ENCODE peak calls at places on chromosomes 5 and 9, in eight cellular contexts. L, B, I, T, U, C, E and M are unnamed samples.

GRCh38 chr5:142145106-142145900 is 36.7 kb downstream of the NDFIP1 start:
- DNase-seq in L (peak; percentile 69), I (peak; percentile 67), C (peak; percentile 44), E (peak; percentile 66), B (no peak), T (peak; percentile 44), U (no peak), M (no peak)

GRCh38 chr5:145189786-145190185 is 645.4 kb downstream of the PRELID2 start:
- DNase-seq in L (no peak), U (no peak), T (no peak), C (no peak), E (no peak), I (no peak), B (no peak), M (no peak)

GRCh38 chr5:95022967-95023695 is 261.8 kb downstream of the MCTP1 start:
- DNase-seq in T (no peak), L (no peak), E (no peak), I (no peak), C (no peak), U (no peak), B (peak; percentile 60), M (no peak)

GRCh38 chr5:82628364-82628910 is 350.3 kb upstream of the RPS23 start:
- DNase-seq in E (no peak), L (no peak), T (no peak), C (no peak), B (no peak), I (no peak), U (no peak), M (no peak)

GRCh38 chr5:82863260-82863659 is 213.9 kb downstream of the TMEM167A start:
- DNase-seq in E (no peak), C (no peak), I (no peak), T (no peak), B (no peak), L (no peak), U (no peak), M (no peak)

GRCh38 chr9:133604214-133604613 is 5.0 kb downstream of the FAM163B start:
- DNase-seq in C (peak; percentile 10), T (no peak), I (no peak), U (no peak), B (no peak), E (no peak), L (no peak), M (peak; percentile 41)

GRCh38 chr9:121709798-121710197 is 58.4 kb downstream of the DAB2IP start:
- DNase-seq in I (no peak), C (no peak), B (no peak), E (no peak), L (peak; percentile 86), T (no peak), U (no peak), M (no peak)

GRCh38 chr5:149665416-149666163 is 64.5 kb upstream of the PPARGC1B start:
- DNase-seq in U (no peak), B (no peak), C (no peak), T (no peak), E (no peak), L (no peak), I (no peak), M (no peak)

GRCh38 chr5:181189363-181189961 is 15.5 kb downstream of the TRIM7 start:
- DNase-seq in E (no peak), T (no peak), I (no peak), L (no peak), B (no peak), U (peak; percentile 73), C (no peak), M (no peak)

GRCh38 chr9:88477300-88477751 is 57.7 kb upstream of the NXNL2 start:
- DNase-seq in T (peak; percentile 65), I (peak; percentile 86), U (no peak), L (no peak), C (no peak), E (no peak), B (no peak), M (no peak)

GRCh38 chr5:140239939-140240700 is 62.8 kb downstream of the PFDN1 start:
- DNase-seq in E (peak; percentile 69), C (peak; percentile 43), I (no peak), B (peak; percentile 72), T (no peak), L (peak; percentile 81), U (peak; percentile 78), M (no peak)

GRCh38 chr5:92222449-92222848 is 839.3 kb upstream of the ARRDC3 start:
- DNase-seq in I (no peak), C (no peak), L (no peak), E (no peak), T (no peak), U (no peak), B (no peak), M (no peak)

GRCh38 chr5:5009240-5009639 is 130.9 kb upstream of the ADAMTS16 start:
- DNase-seq in T (no peak), U (no peak), L (no peak), I (no peak), B (no peak), C (no peak), E (no peak), M (no peak)

GRCh38 chr9:16964228-16964627 is 93.8 kb upstream of the BNC2 start:
- DNase-seq in C (no peak), L (no peak), T (no peak), E (no peak), U (no peak), B (no peak), I (peak; percentile 80), M (no peak)

GRCh38 chr9:101530076-101530711 is 3.5 kb upstream of the RNF20 start:
- DNase-seq in I (peak; percentile 81), C (peak; percentile 67), U (no peak), L (peak; percentile 69), B (peak; percentile 71), T (peak; percentile 66), E (peak; percentile 71), M (no peak)

GRCh38 chr5:6714221-6715041 is 1.2 kb downstream of the TENT4A start:
- DNase-seq in I (peak; percentile 54), T (no peak), E (no peak), U (peak; percentile 76), B (no peak), C (no peak), L (no peak), M (no peak)

DNA sequence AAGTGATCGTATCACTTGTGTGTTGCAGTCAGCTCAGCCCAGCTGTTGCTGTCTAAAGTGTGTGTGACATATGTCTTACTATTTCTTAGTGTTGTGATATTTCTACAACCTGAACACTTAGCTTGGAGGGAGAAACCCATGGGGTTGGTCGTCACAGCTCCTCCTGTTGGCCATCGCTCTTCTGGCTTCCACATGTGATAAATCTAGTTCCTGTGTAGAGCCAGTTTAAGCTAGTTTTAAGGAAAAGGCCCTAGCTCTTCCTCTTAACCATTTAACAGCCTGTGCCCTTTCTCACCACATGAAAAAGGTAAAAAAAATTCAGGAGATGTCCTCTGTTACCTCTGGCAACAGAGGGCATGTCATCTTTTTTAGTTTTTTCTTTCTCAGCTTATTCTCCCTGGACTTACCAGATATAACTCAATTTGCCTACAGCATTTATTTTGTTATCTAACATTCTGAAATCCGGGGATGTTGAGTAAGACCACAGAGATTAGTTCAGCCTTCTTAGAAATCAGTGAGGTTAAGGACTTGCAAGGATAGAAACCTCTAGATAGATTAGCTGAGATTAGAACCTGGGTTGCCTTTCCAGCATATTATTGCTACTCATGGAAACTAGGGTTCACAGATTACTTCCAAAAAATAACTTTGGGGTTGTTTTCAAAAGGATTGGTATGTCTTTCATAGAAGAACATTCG is 100.4 kb downstream of the GAPVD1 start:
- DNase-seq in L (no peak), T (no peak), E (no peak), U (no peak), I (no peak), C (no peak), B (no peak), M (no peak)
- TF ChIP-seq CTCF in L (no peak), T (no peak), E (no peak), U (no peak), I (peak; percentile 13), C (peak; percentile 33), B (peak; percentile 14), M (peak; percentile 66)

DNA sequence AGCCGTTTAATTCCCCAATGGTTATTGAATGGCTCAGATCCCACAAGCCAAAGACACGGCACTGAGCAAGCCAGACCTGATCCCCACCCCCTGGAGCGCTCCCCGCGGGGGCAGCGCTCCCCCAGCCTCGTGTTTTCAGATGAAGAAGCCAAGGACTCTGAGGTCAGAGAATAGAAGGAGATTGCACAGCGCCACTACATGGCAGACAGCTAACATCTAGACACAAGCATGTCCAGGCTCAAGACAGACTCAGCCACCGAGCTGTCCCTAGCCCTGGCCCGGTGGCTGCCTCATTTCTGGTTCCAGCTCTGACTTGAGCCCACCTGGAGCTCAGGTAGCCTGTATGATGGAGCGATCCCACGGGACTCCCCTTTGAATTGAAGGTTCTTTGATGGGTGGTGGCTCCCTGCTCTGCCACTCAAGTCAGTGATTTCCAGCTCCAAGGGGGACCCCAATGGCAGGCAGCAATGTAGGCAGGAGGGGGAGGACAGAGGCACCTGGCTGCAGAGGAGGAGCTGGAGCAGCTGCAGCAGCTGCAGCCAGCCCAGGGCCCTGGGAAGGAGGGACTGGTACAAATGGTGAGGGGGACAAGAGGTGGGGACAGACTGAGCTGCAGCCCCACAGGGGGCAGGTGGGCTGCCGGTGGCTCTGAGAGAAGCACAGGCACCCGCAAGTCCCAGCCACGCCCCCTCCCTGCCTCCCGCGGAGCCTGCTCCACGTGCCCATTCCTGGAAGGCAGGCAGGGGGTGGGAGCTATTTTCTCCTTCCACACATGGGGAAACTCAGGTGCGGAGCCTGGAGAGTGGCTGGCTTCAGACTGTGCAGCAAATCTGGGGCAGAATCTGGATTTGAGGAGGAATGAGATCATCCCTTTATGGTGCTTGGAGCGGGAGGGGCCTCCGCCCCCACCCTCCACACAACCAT is 40.2 kb downstream of the NTNG2 start:
- DNase-seq in L (no peak), I (no peak), U (no peak), E (no peak), T (no peak), C (no peak), B (no peak), M (no peak)
- TF ChIP-seq CTCF in L (no peak), I (no peak), U (no peak), E (no peak), T (no peak), C (peak; percentile 27), B (no peak), M (peak; percentile 17)

DNA sequence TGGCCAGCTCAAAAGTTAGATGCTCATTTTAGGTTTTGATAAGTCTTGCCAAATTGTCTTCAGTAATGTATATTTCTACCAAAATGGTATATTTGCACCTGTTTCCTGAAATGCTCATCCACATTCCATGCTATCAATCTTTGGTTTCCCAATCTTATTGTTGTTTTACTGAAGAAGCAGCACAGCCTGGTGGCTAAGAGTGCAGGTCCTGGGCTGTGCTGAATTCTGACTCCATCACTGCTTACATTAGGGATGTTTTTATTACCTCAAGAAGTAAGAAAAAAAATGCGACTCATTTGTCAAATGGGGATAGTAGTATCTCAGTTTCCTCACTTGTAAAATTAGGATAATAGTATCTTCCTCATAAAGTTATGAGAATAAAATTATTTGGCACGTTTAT is 13.6 kb upstream of the S100Z start:
- DNase-seq in B (no peak), E (no peak), U (no peak), L (no peak), T (no peak), C (no peak), I (no peak), M (no peak)
- TF ChIP-seq CTCF in B (no peak), E (no peak), U (no peak), L (no peak), T (peak; percentile 33), C (no peak), I (no peak), M (peak; percentile 37)

DNA sequence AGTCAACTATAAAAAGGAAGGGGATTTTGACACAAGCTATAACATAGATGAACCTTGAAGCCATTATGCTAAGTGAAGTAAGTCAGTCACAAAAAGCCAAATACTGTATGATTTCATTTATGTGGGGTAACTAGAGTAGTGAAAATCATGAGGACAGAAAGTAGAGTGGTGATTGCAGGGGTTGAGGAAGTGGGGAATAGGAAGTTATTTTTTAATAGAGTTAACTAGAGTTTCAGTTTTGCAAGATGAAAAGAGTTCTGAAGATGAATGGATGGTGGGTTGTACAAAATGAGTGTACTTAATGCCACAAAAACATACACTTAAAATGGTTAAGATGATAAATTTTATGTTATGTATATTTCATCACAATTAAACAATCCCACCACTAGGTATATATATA is 65.4 kb upstream of the FAM174A start:
- DNase-seq in C (no peak), B (no peak), T (no peak), I (no peak), U (no peak), E (no peak), L (no peak), M (no peak)
- TF ChIP-seq CTCF in C (no peak), B (no peak), T (no peak), I (no peak), U (no peak), E (no peak), L (no peak), M (no peak)